ENCODE peak calls at places on chromosomes 7 and 10, in ten cellular contexts. Z is NCI-H446 treated with DMSO at 0.1 percent for 48 hours; I is activated T-cell treated with anti-CD3 and anti-CD28 coated beads, Interleukin-2, amount 50 U/mL, for 72 hours; B is hepatocyte; X is RPMI7951; W is NCI-H1105 treated with DMSO at 0.1 percent for 48 hours; T is fibroblast of pulmonary artery; J is iris pigment epithelial cell; Y is NCI-H748 treated with DMSO at 0.1 percent for 48 hours; C is iPS-NIHi11. N is an unnamed sample.

GRCh38 chr10:61503051-61503450 is 49.9 kb upstream of the TMEM26 start:
- DNase-seq in Y (no peak), C (no peak), X (no peak), T (peak; percentile 30), J (peak; percentile 34), B (no peak), W (no peak), Z (no peak), I (no peak), N (no peak)

GRCh38 chr10:92184977-92185376 is 105.9 kb downstream of the CPEB3 start:
- DNase-seq in X (no peak), J (no peak), C (no peak), T (no peak), B (no peak), Z (no peak), W (no peak), Y (no peak), I (no peak), N (no peak)

GRCh38 chr7:146656988-146657387 is 540.4 kb downstream of the CNTNAP2 start:
- DNase-seq in B (no peak), Y (peak; percentile 28), Z (peak; percentile 18), W (peak; percentile 31), T (no peak), I (no peak), J (no peak), X (no peak), C (no peak), N (no peak)

GRCh38 chr10:119026301-119027110 is 3.0 kb upstream of the NANOS1 start:
- DNase-seq in Z (peak; percentile 10), J (no peak), X (no peak), B (no peak), Y (no peak), C (no peak), W (no peak), I (no peak), T (no peak), N (no peak)

GRCh38 chr7:112143567-112143966 is 62.6 kb downstream of the DOCK4 start:
- DNase-seq in C (no peak), I (no peak), X (peak; percentile 87), Z (peak; percentile 36), J (peak; percentile 90), B (no peak), W (no peak), T (peak; percentile 75), Y (no peak), N (no peak)

GRCh38 chr7:77327067-77327931 is 88.8 kb downstream of the GSAP start:
- DNase-seq in C (no peak), Z (no peak), T (peak; percentile 89), I (no peak), J (peak; percentile 83), X (peak; percentile 85), W (no peak), Y (no peak), B (peak; percentile 65), N (peak; percentile 46)

GRCh38 chr7:131015131-131015954 is 281.3 kb upstream of the KLF14 start:
- DNase-seq in X (peak; percentile 83), C (no peak), Y (no peak), W (no peak), Z (no peak), I (no peak), T (peak; percentile 69), J (peak; percentile 81), B (no peak), N (no peak)

GRCh38 chr7:121558288-121558687 is 162.2 kb upstream of the FAM3C start:
- DNase-seq in Y (no peak), C (peak; percentile 31), I (no peak), Z (no peak), T (no peak), J (no peak), X (peak; percentile 30), B (no peak), W (no peak), N (no peak)

GRCh38 chr7:22563621-22564241 is 63.7 kb upstream of the STEAP1B start:
- DNase-seq in C (no peak), X (peak; percentile 92), J (peak; percentile 39), T (no peak), Y (no peak), I (peak; percentile 60), Z (no peak), W (peak; percentile 76), B (no peak), N (no peak)

GRCh38 chr7:84025332-84025927 is 169.2 kb downstream of the SEMA3A start:
- DNase-seq in Y (no peak), B (peak; percentile 47), T (peak; percentile 86), X (peak; percentile 93), Z (peak; percentile 72), J (peak; percentile 93), W (no peak), C (peak; percentile 32), I (no peak), N (no peak)

GRCh38 chr7:122136639-122137253 is 7.3 kb downstream of the AASS start:
- DNase-seq in J (peak; percentile 44), B (no peak), I (no peak), W (no peak), Y (no peak), Z (no peak), T (peak; percentile 22), X (peak; percentile 32), C (no peak), N (no peak)

GRCh38 chr7:47483604-47484273 is 98.2 kb downstream of the TNS3 start:
- DNase-seq in T (peak; percentile 45), I (no peak), W (no peak), B (no peak), Z (no peak), J (no peak), C (no peak), Y (no peak), X (no peak), N (no peak)

GRCh38 chr7:2527505-2528464 is 8.2 kb downstream of the LFNG start:
- DNase-seq in T (peak; percentile 50), W (no peak), I (peak; percentile 44), Y (peak; percentile 77), X (peak; percentile 94), Z (no peak), B (peak; percentile 82), C (no peak), J (peak; percentile 75), N (no peak)

GRCh38 chr7:49522111-49522510 is 251.3 kb upstream of the VWC2 start:
- DNase-seq in T (no peak), C (no peak), W (no peak), J (no peak), I (no peak), Y (no peak), Z (no peak), B (no peak), X (no peak), N (no peak)

GRCh38 chr7:148697950-148698396 is 730 bp upstream of the CUL1 start:
- DNase-seq in B (no peak), X (no peak), W (peak; percentile 34), I (no peak), Y (no peak), C (no peak), Z (no peak), T (peak; percentile 21), J (no peak), N (no peak)

GRCh38 chr7:17044396-17044795 is 162.6 kb upstream of the AGR3 start:
- DNase-seq in X (peak; percentile 37), W (no peak), Z (no peak), I (no peak), B (no peak), C (no peak), Y (no peak), J (no peak), T (no peak), N (no peak)

GRCh38 chr7:26681819-26682418 is 182.5 kb downstream of the SKAP2 start:
- DNase-seq in J (peak; percentile 11), Z (peak; percentile 27), Y (peak; percentile 47), X (peak; percentile 54), I (no peak), C (peak; percentile 28), B (peak; percentile 29), T (peak; percentile 41), W (peak; percentile 62), N (no peak)

GRCh38 chr10:102757323-102757722 is 13.6 kb downstream of the WBP1L start:
- DNase-seq in T (no peak), W (no peak), B (no peak), I (no peak), Z (no peak), X (no peak), Y (no peak), J (no peak), C (no peak), N (no peak)

GRCh38 chr7:98974906-98975816 is 96.8 kb downstream of the TRRAP start:
- DNase-seq in I (no peak), T (no peak), W (no peak), X (no peak), B (no peak), Z (no peak), J (no peak), Y (no peak), C (no peak), N (no peak)

GRCh38 chr7:116653646-116654045 is 18.4 kb upstream of the MET start:
- DNase-seq in C (no peak), J (no peak), T (no peak), I (no peak), Z (no peak), W (no peak), B (no peak), Y (no peak), X (no peak), N (no peak)

GRCh38 chr10:49761201-49761788 is 828 bp downstream of the OGDHL start:
- DNase-seq in J (no peak), B (no peak), T (no peak), Y (no peak), Z (no peak), C (no peak), I (no peak), X (no peak), W (no peak), N (no peak)

GRCh38 chr7:3787717-3788311 is 486.8 kb downstream of the SDK1 start:
- DNase-seq in B (no peak), I (no peak), Z (no peak), W (no peak), Y (no peak), T (peak; percentile 46), J (no peak), X (no peak), C (no peak), N (no peak)

GRCh38 chr7:142420554-142421362 is 162.9 kb upstream of the PRSS58 start:
- DNase-seq in W (no peak), C (peak; percentile 34), X (peak; percentile 77), I (no peak), T (peak; percentile 13), Z (no peak), Y (no peak), J (peak; percentile 37), B (peak; percentile 18), N (no peak)

GRCh38 chr7:149457766-149458165 is 3.1 kb downstream of the ZNF777 start:
- DNase-seq in I (no peak), B (no peak), T (no peak), X (no peak), C (no peak), W (no peak), Z (no peak), Y (no peak), J (no peak), N (no peak)

GRCh38 chr7:105880571-105881330 is 4.4 kb upstream of the ATXN7L1 start:
- DNase-seq in C (no peak), J (no peak), Y (no peak), T (no peak), B (no peak), I (no peak), Z (no peak), X (no peak), W (no peak), N (no peak)

GRCh38 chr7:118060692-118061091 is 123.3 kb upstream of the LSM8 start:
- DNase-seq in C (no peak), B (no peak), J (no peak), X (no peak), Z (no peak), T (no peak), I (no peak), W (no peak), Y (no peak), N (no peak)

GRCh38 chr7:5232485-5232837 is 42.4 kb downstream of the WIPI2 start:
- DNase-seq in J (no peak), X (no peak), C (no peak), Y (no peak), T (no peak), Z (no peak), W (no peak), B (no peak), I (no peak), N (no peak)

GRCh38 chr7:1257863-1258262 is 25.2 kb downstream of the UNCX start:
- DNase-seq in I (no peak), W (no peak), J (no peak), C (no peak), X (no peak), T (no peak), Y (no peak), Z (no peak), B (no peak), N (no peak)

N was measured in lung.